ENCODE peak calls at places on chromosomes 6 and 20, in five cellular contexts. V is H1, Y is prostate gland, H is HepG2, I is transverse colon. S is an unnamed sample.

GRCh38 chr6:43903739-43904290 is 133.8 kb downstream of the VEGFA start:
- DNase-seq in V (no peak), Y (no peak), H (no peak), I (no peak), S (no peak)

GRCh38 chr20:49448917-49449316 is 33.6 kb downstream of the KCNB1 start:
- DNase-seq in V (no peak), Y (no peak), H (no peak), I (no peak), S (no peak)

GRCh38 chr6:154356690-154357089 is at the start of gene IPCEF1:
- DNase-seq in V (no peak), Y (no peak), H (no peak), I (no peak), S (no peak)

GRCh38 chr6:44263357-44264100 is 1.8 kb downstream of the NFKBIE start:
- DNase-seq in V (no peak), Y (no peak), H (no peak), I (peak), S (no peak)

GRCh38 chr6:99093781-99094180 is 146.0 kb upstream of the FBXL4 start:
- DNase-seq in V (no peak), Y (no peak), H (no peak), I (no peak), S (no peak)

GRCh38 chr6:119313937-119314893 is 35.3 kb downstream of the MAN1A1 start:
- DNase-seq in V (no peak), Y (no peak), H (no peak), I (peak), S (no peak)

GRCh38 chr6:91097316-91097878 is 510.5 kb upstream of the MAP3K7 start:
- DNase-seq in V (no peak), Y (no peak), H (no peak), I (no peak), S (no peak)

GRCh38 chr20:19966840-19967239 is 50.3 kb upstream of the NAA20 start:
- DNase-seq in V (no peak), Y (peak), H (no peak), I (no peak), S (no peak)

GRCh38 chr20:45445805-45446562 is 23.6 kb upstream of the WFDC2 start:
- DNase-seq in V (no peak), Y (no peak), H (peak), I (peak), S (no peak)

GRCh38 chr20:58239216-58239615 is 10.8 kb upstream of the ANKRD60 start:
- DNase-seq in V (no peak), Y (no peak), H (no peak), I (no peak), S (no peak)

GRCh38 chr20:7714549-7714948 is 225.7 kb downstream of the HAO1 start:
- DNase-seq in V (no peak), Y (no peak), H (peak), I (no peak), S (no peak)

GRCh38 chr6:16056263-16056870 is 72.5 kb upstream of the MYLIP start:
- DNase-seq in V (no peak), Y (no peak), H (no peak), I (no peak), S (no peak)

GRCh38 chr6:35237466-35237865 is 22.1 kb upstream of the ZNF76 start:
- DNase-seq in V (no peak), Y (no peak), H (no peak), I (no peak), S (no peak)

GRCh38 chr6:18155864-18156396 is 708 bp downstream of the KDM1B start:
- DNase-seq in V (peak), Y (peak), H (peak), I (peak), S (peak)

GRCh38 chr6:42100029-42100901 is 42.2 kb downstream of the C6orf132 start:
- DNase-seq in V (no peak), Y (no peak), H (peak), I (peak), S (no peak)

GRCh38 chr6:93468291-93468690 is 48.9 kb upstream of the EPHA7 start:
- DNase-seq in V (peak), Y (no peak), H (no peak), I (no peak), S (no peak)

GRCh38 chr20:50743087-50743486 is 11.7 kb downstream of the PARD6B start:
- DNase-seq in V (no peak), Y (no peak), H (no peak), I (no peak), S (no peak)

GRCh38 chr20:53517146-53517545 is 76.5 kb downstream of the ZNF217 start:
- DNase-seq in V (no peak), Y (no peak), H (peak), I (peak), S (no peak)

GRCh38 chr6:117414770-117415169 is 11.0 kb downstream of the ROS1 start:
- DNase-seq in V (no peak), Y (peak), H (peak), I (no peak), S (no peak)

GRCh38 chr20:60057866-60058807 is 99.9 kb downstream of the CDH26 start:
- DNase-seq in V (no peak), Y (no peak), H (no peak), I (peak), S (no peak)

GRCh38 chr20:64131406-64131805 is 24.0 kb upstream of the NPBWR2 start:
- DNase-seq in V (no peak), Y (no peak), H (peak), I (no peak), S (no peak)

GRCh38 chr6:87789198-87789899 is 87.3 kb upstream of the AKIRIN2 start:
- DNase-seq in V (no peak), Y (no peak), H (peak), I (no peak), S (no peak)

GRCh38 chr6:18154507-18155272 is at the start of gene TPMT:
- DNase-seq in V (no peak), Y (peak), H (no peak), I (peak), S (no peak)

GRCh38 chr6:154298297-154298696 is 58.3 kb downstream of the IPCEF1 start:
- DNase-seq in V (no peak), Y (no peak), H (peak), I (no peak), S (no peak)

GRCh38 chr6:139402935-139403386 is 28.5 kb upstream of the CITED2 start:
- DNase-seq in V (no peak), Y (no peak), H (no peak), I (no peak), S (no peak)

GRCh38 chr6:137415127-137415833 is 78.9 kb downstream of the OLIG3 start:
- DNase-seq in V (no peak), Y (peak), H (peak), I (peak), S (peak)

GRCh38 chr6:21666788-21667681 is 73.5 kb downstream of the SOX4 start:
- DNase-seq in V (no peak), Y (no peak), H (no peak), I (peak), S (no peak)

GRCh38 chr20:24962182-24962492 is 13.1 kb downstream of the CST7 start:
- DNase-seq in V (no peak), Y (no peak), H (no peak), I (no peak), S (no peak)

GRCh38 chr6:118410001-118410400 is 138.1 kb upstream of the PLN start:
- DNase-seq in V (no peak), Y (no peak), H (no peak), I (no peak), S (no peak)

GRCh38 chr6:6941201-6941600 is 166.6 kb upstream of the RREB1 start:
- DNase-seq in V (no peak), Y (no peak), H (no peak), I (no peak), S (no peak)

GRCh38 chr20:50153153-50153499 is 397 bp downstream of the PEDS1 start:
- DNase-seq in V (no peak), Y (no peak), H (no peak), I (peak), S (no peak)

GRCh38 chr6:124997196-124997875 is 35.1 kb downstream of the RNF217 start:
- DNase-seq in V (no peak), Y (no peak), H (no peak), I (no peak), S (no peak)

GRCh38 chr6:52510213-52510562 is 66.7 kb downstream of the TRAM2 start:
- DNase-seq in V (no peak), Y (no peak), H (no peak), I (no peak), S (no peak)

GRCh38 chr6:52508261-52508739 is 68.6 kb downstream of the TRAM2 start:
- DNase-seq in V (no peak), Y (no peak), H (no peak), I (no peak), S (no peak)

GRCh38 chr6:52507557-52508260 is 69.2 kb downstream of the TRAM2 start:
- DNase-seq in V (no peak), Y (no peak), H (no peak), I (no peak), S (no peak)

GRCh38 chr6:52511163-52511562 is 65.7 kb downstream of the TRAM2 start:
- DNase-seq in V (no peak), Y (no peak), H (no peak), I (no peak), S (no peak)

GRCh38 chr6:52509281-52510212 is 67.3 kb downstream of the TRAM2 start:
- DNase-seq in V (no peak), Y (no peak), H (no peak), I (no peak), S (no peak)
- TF ChIP-seq POLR2A in V (no peak), Y (no peak), H (no peak), I (no peak), S (no peak)

GRCh38 chr6:147297124-147297523 is 92.9 kb downstream of the STXBP5 start:
- DNase-seq in V (no peak), Y (no peak), H (no peak), I (no peak), S (no peak)
- TF ChIP-seq POLR2AphosphoS5 in V (no peak), Y (no peak), H (no peak), I (no peak), S (no peak)

GRCh38 chr6:141026504-141026903 is 1106.2 kb upstream of the GJE1 start:
- DNase-seq in V (no peak), Y (peak), H (peak), I (no peak), S (no peak)

GRCh38 chr6:141033101-141033500 is 1099.6 kb upstream of the GJE1 start:
- DNase-seq in V (no peak), Y (no peak), H (no peak), I (no peak), S (no peak)

GRCh38 chr6:141035312-141036058 is 1097.2 kb upstream of the GJE1 start:
- DNase-seq in V (no peak), Y (no peak), H (no peak), I (no peak), S (no peak)

GRCh38 chr6:141024526-141024925 is 1108.2 kb upstream of the GJE1 start:
- DNase-seq in V (no peak), Y (no peak), H (no peak), I (no peak), S (no peak)

DNA sequence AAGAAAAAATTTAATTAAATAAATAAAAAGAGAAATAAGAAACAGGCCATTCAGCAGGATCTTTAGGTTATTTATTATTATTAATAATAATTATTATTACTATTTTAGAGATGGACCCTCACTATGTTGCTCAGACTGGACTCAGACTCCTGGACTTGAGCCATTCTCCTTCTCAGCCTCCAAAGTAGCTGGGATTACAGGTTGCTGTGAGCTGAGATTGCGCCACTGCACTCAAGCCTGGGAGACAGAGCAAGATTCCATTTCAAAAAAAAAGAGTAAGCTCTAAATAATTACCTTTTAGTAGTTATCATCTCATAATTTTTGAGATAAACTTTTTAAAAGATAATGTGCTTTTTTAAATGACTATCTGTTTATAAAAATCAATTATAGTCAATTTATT is 1102.8 kb upstream of the GJE1 start:
- DNase-seq in V (no peak), Y (no peak), H (no peak), I (no peak), S (no peak)
- TF ChIP-seq POLR2A in V (no peak), Y (no peak), H (no peak), I (no peak), S (no peak)

GRCh38 chr6:157379656-157380457 is 1.1 kb upstream of the ZDHHC14 start:
- DNase-seq in V (peak), Y (peak), H (peak), I (peak), S (peak)

GRCh38 chr6:157381631-157382621 is 936 bp downstream of the ZDHHC14 start:
- DNase-seq in V (no peak), Y (peak), H (peak), I (peak), S (peak)

GRCh38 chr6:157380779-157381561 is at the start of gene ZDHHC14:
- DNase-seq in V (no peak), Y (peak), H (peak), I (peak), S (peak)

GRCh38 chr6:157383471-157383870 is 2.5 kb downstream of the ZDHHC14 start:
- DNase-seq in V (no peak), Y (no peak), H (no peak), I (no peak), S (no peak)

GRCh38 chr6:157380458-157380778 is 572 bp upstream of the ZDHHC14 start:
- DNase-seq in V (no peak), Y (no peak), H (no peak), I (no peak), S (no peak)
- TF ChIP-seq POLR2AphosphoS5 in V (no peak), Y (no peak), H (no peak), I (no peak), S (no peak)

GRCh38 chr6:34196116-34196832 is 40.4 kb upstream of the HMGA1 start:
- DNase-seq in V (no peak), Y (peak), H (no peak), I (peak), S (peak)
- TF ChIP-seq POLR2A in V (no peak), Y (peak), H (no peak), I (no peak), S (no peak)

GRCh38 chr6:165599121-165599520 is 63.9 kb downstream of the PDE10A start:
- DNase-seq in V (no peak), Y (no peak), H (no peak), I (no peak), S (no peak)

GRCh38 chr6:165599596-165600487 is 63.2 kb downstream of the PDE10A start:
- DNase-seq in V (no peak), Y (no peak), H (no peak), I (no peak), S (no peak)

GRCh38 chr6:165600606-165601005 is 62.4 kb downstream of the PDE10A start:
- DNase-seq in V (no peak), Y (no peak), H (no peak), I (no peak), S (no peak)

GRCh38 chr6:165605182-165605875 is 57.7 kb downstream of the PDE10A start:
- DNase-seq in V (no peak), Y (no peak), H (no peak), I (no peak), S (no peak)

GRCh38 chr6:165602291-165602690 is 60.8 kb downstream of the PDE10A start:
- DNase-seq in V (no peak), Y (no peak), H (no peak), I (no peak), S (no peak)
- TF ChIP-seq POLR2AphosphoS5 in V (no peak), Y (no peak), H (no peak), I (no peak), S (no peak)

DNA sequence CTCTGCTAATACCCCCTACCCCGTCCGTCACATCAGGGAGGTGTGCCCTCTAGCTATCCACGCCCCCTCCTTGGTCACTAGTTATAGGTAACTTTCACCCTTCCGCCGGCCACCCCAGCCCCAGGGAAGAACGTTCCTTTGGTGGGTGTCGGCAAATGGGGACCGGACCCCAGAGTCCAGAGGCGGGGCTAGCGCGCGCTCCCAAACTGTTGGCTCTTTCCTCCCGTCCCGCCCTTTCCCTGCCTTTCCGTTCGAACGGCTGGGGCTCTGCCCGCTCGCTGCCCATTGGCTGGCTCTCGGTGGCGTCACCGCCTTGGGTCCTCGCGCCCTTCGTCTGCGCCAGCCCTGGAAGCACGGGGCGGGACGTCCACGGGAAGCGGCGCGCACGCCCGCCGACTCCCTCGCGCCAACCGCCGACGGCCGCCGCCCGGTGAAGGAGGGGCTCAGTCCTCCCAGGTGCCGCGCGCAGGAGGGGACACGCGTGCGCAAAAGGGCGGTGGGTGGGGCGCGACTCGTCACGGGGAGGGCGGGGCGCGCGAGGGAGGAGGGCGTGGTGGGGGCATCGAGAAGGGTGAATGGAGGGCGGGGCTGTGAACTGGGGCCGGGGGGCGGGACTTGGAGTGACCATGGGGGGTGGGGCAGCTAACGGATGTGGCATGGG is 634 bp upstream of the PHF1 start:
- DNase-seq in V (peak), Y (peak), H (peak), I (peak), S (peak)
- TF ChIP-seq POLR2A in V (no peak), Y (peak), H (no peak), I (peak), S (no peak)

DNA sequence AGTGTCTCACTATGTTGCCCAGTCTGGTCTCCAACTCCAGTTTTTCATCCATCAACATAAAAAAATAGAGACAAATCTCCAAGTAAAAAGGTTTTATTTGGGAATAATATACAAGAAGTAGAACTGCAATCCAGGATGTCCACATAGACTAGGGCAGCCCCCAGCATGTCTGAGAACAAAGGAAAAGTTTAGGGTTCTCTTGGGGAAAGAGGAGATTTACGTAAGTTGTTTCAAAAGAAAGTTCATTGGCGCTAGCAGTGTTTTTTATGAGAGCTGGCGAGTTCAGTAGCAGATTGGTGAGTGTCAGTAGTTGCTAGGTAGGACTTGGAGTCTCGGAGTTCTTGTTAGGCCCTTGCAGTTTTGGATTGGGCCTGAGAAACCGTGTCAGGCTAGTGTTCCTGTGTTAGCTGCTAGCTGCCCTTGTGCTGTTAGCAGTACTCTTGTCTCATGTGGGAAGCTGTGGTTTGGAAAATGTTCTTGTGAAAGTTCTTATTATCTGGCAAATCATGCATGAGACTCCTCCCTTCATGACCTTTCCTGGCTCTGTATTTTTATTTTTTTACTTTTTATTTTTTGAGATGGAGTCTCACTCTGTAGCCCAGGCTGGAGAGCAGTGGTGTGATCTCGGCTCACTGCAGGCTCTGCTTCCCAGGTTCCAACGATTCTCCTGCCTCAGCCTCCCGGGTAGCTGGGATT is 24.7 kb downstream of the TTLL9 start:
- DNase-seq in V (no peak), Y (peak), H (peak), I (peak), S (peak)
- TF ChIP-seq POLR2AphosphoS5 in V (no peak), Y (peak), H (no peak), I (no peak), S (no peak)

GRCh38 chr6:47477497-47478232 is at the start of gene CD2AP:
- DNase-seq in V (peak), Y (peak), H (peak), I (peak), S (peak)
- TF ChIP-seq POLR2A in V (peak), Y (peak), H (peak), I (peak), S (peak)

GRCh38 chr6:31559606-31559957 is 12.2 kb downstream of the NFKBIL1 start:
- DNase-seq in V (no peak), Y (no peak), H (no peak), I (no peak), S (no peak)

GRCh38 chr6:31560697-31561058 is 11.4 kb upstream of the LTA start:
- DNase-seq in V (no peak), Y (no peak), H (no peak), I (no peak), S (no peak)

GRCh38 chr6:31558318-31558625 is 10.9 kb downstream of the NFKBIL1 start:
- DNase-seq in V (no peak), Y (no peak), H (no peak), I (no peak), S (no peak)

GRCh38 chr6:31558631-31559500 is 11.5 kb downstream of the NFKBIL1 start:
- DNase-seq in V (no peak), Y (no peak), H (no peak), I (peak), S (peak)

DNA sequence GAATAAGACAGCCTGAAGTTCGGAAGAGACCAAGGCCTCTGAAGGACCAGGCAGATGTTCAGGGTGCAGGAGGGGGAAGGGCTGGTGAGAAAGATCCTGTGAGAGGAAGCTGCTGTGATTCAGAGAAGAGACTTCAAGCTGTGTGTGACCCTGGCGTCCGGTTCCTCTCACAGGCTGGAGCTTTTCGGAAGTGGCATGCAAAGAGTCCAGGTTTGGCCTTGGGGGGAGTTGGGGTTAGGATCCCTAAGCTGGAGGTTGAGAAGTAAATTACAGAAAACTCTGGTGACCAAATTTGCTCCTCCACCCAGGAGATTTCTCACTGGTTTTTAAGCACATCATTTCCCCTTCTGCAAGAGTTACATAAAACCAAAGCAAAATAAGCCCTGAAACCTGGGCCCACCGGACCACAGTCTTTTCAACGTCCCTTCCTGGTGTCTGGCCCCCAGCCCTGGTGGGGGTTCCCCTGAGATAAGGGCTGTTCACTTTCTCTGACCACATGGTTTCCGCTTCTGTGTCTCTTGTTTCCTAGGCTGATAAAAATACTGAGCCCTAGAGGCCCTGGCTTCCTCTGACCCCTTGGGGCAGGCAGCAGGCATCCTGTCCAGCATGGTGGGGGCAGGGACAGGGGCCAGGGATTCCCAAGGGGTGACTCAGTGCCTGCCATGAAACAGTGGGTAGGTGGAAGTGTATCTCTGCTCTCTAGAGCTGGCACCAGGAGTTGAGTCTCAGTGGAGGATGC is 12.0 kb upstream of the LTA start:
- DNase-seq in V (no peak), Y (no peak), H (no peak), I (peak), S (no peak)
- TF ChIP-seq POLR2AphosphoS5 in V (no peak), Y (no peak), H (no peak), I (no peak), S (peak)

S was measured in GM12891.